ENCODE peak calls at places on chromosome 15, in four cellular contexts. N, Y, S and Z are unnamed samples.

GRCh38 chr15:62390793-62391543 is 225.9 kb upstream of the C2CD4B start:
- DNase-seq in N (peak), Y (no peak), S (peak), Z (no peak)

GRCh38 chr15:31752905-31753304 is 277.4 kb upstream of the CHRNA7 start:
- DNase-seq in N (no peak), Y (no peak), S (no peak), Z (no peak)

GRCh38 chr15:33547876-33548275 is 237.1 kb downstream of the RYR3 start:
- DNase-seq in N (no peak), Y (no peak), S (peak), Z (no peak)

GRCh38 chr15:52427804-52428203 is 100.9 kb downstream of the MYO5A start:
- DNase-seq in N (no peak), Y (no peak), S (no peak), Z (no peak)

GRCh38 chr15:79007066-79007465 is 62.2 kb upstream of the CTSH start:
- DNase-seq in N (no peak), Y (no peak), S (peak), Z (no peak)

GRCh38 chr15:41945221-41945620 is 27.1 kb downstream of the EHD4 start:
- DNase-seq in N (no peak), Y (no peak), S (no peak), Z (no peak)

GRCh38 chr15:47741082-47741481 is 23.8 kb downstream of the SEMA6D start:
- DNase-seq in N (no peak), Y (no peak), S (no peak), Z (no peak)

GRCh38 chr15:71302861-71303410 is 187.7 kb downstream of the THSD4 start:
- DNase-seq in N (no peak), Y (no peak), S (no peak), Z (peak)

GRCh38 chr15:70617076-70617910 is 146.1 kb downstream of the UACA start:
- DNase-seq in N (no peak), Y (no peak), S (no peak), Z (peak)

GRCh38 chr15:80920271-80920699 is 69.3 kb downstream of the MESD start:
- DNase-seq in N (no peak), Y (no peak), S (no peak), Z (no peak)

GRCh38 chr15:89122532-89123525 is 34.6 kb downstream of the ABHD2 start:
- DNase-seq in N (no peak), Y (no peak), S (peak), Z (no peak)

GRCh38 chr15:98294126-98294525 is 333.6 kb downstream of the ARRDC4 start:
- DNase-seq in N (no peak), Y (no peak), S (no peak), Z (no peak)

GRCh38 chr15:42605281-42605744 is 29.9 kb downstream of the STARD9 start:
- DNase-seq in N (no peak), Y (no peak), S (peak), Z (no peak)

GRCh38 chr15:43376017-43376705 is 5.3 kb downstream of the TUBGCP4 start:
- DNase-seq in N (no peak), Y (no peak), S (peak), Z (no peak)

GRCh38 chr15:66751579-66751978 is 49.5 kb downstream of the SMAD6 start:
- DNase-seq in N (no peak), Y (peak), S (no peak), Z (no peak)

GRCh38 chr15:47987461-47987860 is 133.3 kb upstream of the SLC24A5 start:
- DNase-seq in N (no peak), Y (no peak), S (no peak), Z (no peak)

GRCh38 chr15:41827290-41827879 is 507 bp upstream of the JMJD7 start:
- DNase-seq in N (no peak), Y (peak), S (peak), Z (no peak)

GRCh38 chr15:67085818-67086649 is 20.6 kb downstream of the SMAD3 start:
- DNase-seq in N (no peak), Y (no peak), S (no peak), Z (no peak)

GRCh38 chr15:101490408-101490891 is 943 bp upstream of the PCSK6 start:
- DNase-seq in N (no peak), Y (no peak), S (no peak), Z (no peak)

GRCh38 chr15:74227968-74228722 is 8.0 kb upstream of the CCDC33 start:
- DNase-seq in N (no peak), Y (no peak), S (peak), Z (no peak)

GRCh38 chr15:57476533-57476975 is 100.2 kb downstream of the CGNL1 start:
- DNase-seq in N (no peak), Y (peak), S (peak), Z (no peak)

GRCh38 chr15:99668533-99669182 is 64.6 kb downstream of the LYSMD4 start:
- DNase-seq in N (no peak), Y (no peak), S (no peak), Z (no peak)

GRCh38 chr15:73474785-73475184 is 31.8 kb downstream of the REC114 start:
- DNase-seq in N (no peak), Y (no peak), S (no peak), Z (no peak)

GRCh38 chr15:66772967-66773873 is 71.2 kb downstream of the SMAD6 start:
- DNase-seq in N (peak), Y (no peak), S (peak), Z (no peak)

GRCh38 chr15:73226064-73226463 is 142.7 kb downstream of the HCN4 start:
- DNase-seq in N (no peak), Y (no peak), S (no peak), Z (no peak)

GRCh38 chr15:85831415-85832113 is 36.8 kb upstream of the KLHL25 start:
- DNase-seq in N (peak), Y (peak), S (peak), Z (no peak)

GRCh38 chr15:78044407-78045155 is 32.9 kb downstream of the TBC1D2B start:
- DNase-seq in N (no peak), Y (no peak), S (no peak), Z (no peak)

GRCh38 chr15:71708052-71708432 is 102.3 kb upstream of the NR2E3 start:
- DNase-seq in N (peak), Y (no peak), S (no peak), Z (peak)

GRCh38 chr15:25171111-25171811 is 216.5 kb downstream of the SNRPN start:
- DNase-seq in N (no peak), Y (peak), S (no peak), Z (peak)

GRCh38 chr15:71084264-71084663 is 31.0 kb upstream of the THSD4 start:
- DNase-seq in N (no peak), Y (no peak), S (no peak), Z (no peak)

GRCh38 chr15:29920515-29920914 is 98.2 kb upstream of the TJP1 start:
- DNase-seq in N (peak), Y (no peak), S (no peak), Z (no peak)

GRCh38 chr15:88513195-88513594 is 33.3 kb downstream of the DET1 start:
- DNase-seq in N (no peak), Y (no peak), S (peak), Z (no peak)

GRCh38 chr15:90153658-90154057 is 47.5 kb upstream of the SEMA4B start:
- DNase-seq in N (no peak), Y (no peak), S (no peak), Z (no peak)

GRCh38 chr15:90151989-90152645 is 49.0 kb upstream of the SEMA4B start:
- DNase-seq in N (no peak), Y (peak), S (no peak), Z (no peak)

GRCh38 chr15:90149609-90150340 is 47.5 kb upstream of the IDH2 start:
- DNase-seq in N (no peak), Y (no peak), S (no peak), Z (no peak)

GRCh38 chr15:90154861-90155626 is 46.1 kb upstream of the SEMA4B start:
- DNase-seq in N (no peak), Y (peak), S (no peak), Z (no peak)

DNA sequence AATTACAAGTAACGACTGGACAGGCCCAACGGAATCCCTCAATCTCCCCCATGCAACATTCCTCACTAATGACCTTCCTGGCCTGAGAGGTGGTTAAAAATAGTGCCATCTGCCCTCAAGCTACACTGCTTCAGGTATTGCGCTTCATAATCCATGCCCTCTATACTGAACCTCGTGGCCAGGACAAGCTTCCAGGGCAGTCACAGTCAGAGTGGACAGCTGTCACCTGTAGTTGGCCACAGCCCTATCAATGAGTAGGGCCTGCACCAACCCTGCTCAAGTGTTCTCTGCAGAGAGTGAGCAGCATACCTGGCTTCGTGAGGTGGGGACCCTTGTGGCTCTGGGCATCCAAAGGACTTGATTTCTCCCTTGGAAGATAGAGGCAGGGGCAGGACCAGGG is 46.9 kb upstream of the SEMA4B start:
- DNase-seq in N (no peak), Y (no peak), S (no peak), Z (no peak)
- H3K27ac ChIP-seq in N (no peak), Y (peak), S (no peak), Z (no peak)

DNA sequence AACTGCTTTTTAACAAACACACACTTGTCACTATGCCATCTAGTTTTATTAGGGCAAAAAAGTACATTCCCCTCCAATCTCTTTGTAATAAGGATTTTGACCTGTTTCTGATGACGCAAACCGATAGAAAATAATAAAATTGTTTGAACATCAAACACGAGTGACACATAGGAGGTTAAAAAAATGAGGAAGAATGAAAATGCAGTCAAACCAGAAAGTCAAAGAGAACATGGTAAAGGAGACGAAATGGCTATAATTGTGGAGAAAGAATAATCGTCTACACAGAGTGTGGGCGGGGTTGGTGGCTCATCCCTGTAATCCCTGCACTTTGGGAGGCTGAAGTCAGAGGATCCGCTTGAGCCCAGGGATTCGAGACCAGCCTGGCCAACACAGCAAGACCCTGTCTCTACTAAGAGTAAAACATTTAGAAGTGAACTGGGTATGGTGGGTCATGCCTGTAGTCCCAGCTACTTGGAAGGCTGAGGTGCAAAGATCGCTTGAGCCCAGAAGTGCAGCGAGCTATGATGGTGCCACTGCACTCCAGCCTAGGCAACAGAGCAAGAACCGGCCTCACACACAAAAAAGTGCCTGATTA is 83.2 kb downstream of the MEIS2 start:
- DNase-seq in N (no peak), Y (no peak), S (no peak), Z (no peak)
- H3K27ac ChIP-seq in N (peak), Y (no peak), S (no peak), Z (peak)

DNA sequence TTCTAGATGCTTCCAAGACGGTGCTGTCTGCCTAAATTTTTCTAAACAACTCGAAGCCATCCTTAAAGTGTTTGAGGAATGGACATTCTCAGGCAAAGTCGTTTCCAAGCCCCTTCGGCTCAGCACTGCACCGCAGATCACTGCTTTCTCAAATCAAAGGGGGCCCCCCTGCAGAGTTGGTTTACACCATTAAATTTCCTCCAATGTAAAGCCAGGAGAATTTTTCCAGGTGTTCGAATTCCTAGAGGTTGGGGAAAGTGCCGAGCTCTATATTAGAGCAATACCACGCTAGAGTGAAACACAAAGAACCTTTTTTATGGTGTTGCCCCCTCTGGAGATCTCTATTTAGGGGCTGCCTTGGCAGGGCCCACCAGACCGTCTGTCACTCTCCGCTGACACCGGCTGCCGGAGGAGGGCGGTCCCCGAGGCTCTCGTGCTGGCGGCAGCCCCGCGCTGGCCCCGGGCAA is 277.9 kb upstream of the NR2F2 start:
- DNase-seq in N (no peak), Y (no peak), S (no peak), Z (no peak)
- H3K27ac ChIP-seq in N (peak), Y (peak), S (no peak), Z (peak)

GRCh38 chr15:64846246-64846645 is 4.5 kb downstream of the PLEKHO2 start:
- DNase-seq in N (no peak), Y (no peak), S (no peak), Z (no peak)
- H3K27ac ChIP-seq in N (peak), Y (no peak), S (no peak), Z (peak)

DNA sequence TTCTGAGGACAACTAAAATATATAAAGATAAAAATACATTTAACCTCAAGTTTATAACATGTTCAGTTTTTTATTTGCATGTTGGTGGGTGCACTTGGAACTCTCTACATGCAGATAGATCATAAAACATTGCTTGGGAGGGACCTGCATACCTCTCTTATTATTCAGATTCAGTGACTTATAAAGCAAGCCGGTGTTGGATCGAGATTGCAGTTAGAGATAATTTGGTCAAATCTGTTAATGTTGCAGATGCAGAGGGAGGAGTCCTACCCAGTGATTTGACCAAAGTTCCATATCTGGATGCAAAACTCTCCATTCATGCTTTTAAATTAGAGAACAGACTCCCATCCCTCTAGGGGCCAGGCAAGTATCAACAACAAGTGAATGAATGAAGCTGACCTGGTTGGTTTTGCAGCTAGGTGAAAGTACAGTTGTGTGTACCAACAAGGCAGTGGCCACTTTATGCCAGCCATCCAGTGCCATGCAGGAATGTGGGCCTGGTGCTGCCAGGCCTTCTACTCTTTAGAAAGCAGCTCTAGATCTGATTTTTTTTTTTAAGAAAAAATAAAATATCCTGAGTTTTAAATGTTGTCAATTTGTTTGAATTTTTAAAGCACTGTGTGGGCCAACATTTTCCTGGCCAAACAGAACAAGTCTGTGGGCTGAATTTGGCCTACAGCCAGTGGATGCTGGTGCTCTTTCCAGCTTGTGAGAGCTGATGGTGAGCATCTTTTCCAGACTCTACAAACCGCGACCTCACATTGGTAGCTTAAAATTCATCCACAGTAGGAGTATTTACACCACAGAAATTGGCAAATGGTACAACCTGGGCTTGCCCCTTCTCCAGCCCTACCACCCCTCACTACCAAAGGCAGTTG is 12.3 kb downstream of the CDIN1 start:
- DNase-seq in N (peak), Y (no peak), S (no peak), Z (no peak)
- H3K27ac ChIP-seq in N (peak), Y (no peak), S (no peak), Z (no peak)

GRCh38 chr15:83930813-83931212 is 276.9 kb downstream of the ADAMTSL3 start:
- DNase-seq in N (peak), Y (no peak), S (no peak), Z (no peak)
- H3K27ac ChIP-seq in N (peak), Y (peak), S (no peak), Z (peak)

DNA sequence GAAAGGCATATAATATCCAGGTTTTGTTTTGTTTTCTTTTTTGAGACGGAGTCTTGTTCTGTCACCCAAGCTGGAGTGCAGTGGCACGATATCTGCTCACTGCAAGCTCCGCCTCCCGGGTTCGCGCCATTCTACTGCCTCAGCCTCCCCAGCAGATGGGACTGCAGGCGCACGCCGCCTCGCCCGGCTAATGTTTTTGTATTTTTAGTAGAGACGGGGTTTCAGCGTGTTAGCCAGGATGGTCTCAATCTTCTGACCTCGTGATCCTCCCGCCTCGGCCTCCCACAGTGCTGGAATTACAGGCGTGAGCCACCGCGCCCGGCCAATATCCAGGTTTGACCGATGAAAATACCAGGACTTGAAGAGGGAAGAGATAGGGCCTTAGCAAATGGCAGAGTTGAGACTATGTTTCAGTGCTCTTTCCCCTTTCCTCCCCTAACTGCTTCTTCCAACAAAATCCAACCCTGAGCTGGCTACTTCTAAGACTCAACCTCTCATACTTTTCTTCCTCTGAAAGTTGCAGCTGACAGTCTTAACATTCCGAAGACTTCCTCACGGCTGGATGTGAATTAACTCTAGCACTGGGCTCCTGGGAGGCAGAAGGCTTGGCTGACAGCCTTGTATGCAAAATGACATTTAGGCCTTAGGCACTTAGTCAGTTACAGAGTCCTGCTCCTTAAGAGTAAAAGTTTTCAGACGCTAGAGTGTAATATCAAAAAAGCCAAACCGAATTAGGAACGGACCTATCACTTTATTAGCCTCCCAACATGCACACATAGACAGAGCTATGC is 15.2 kb upstream of the ANXA2 start:
- DNase-seq in N (no peak), Y (no peak), S (no peak), Z (no peak)
- H3K27ac ChIP-seq in N (no peak), Y (peak), S (no peak), Z (peak)

DNA sequence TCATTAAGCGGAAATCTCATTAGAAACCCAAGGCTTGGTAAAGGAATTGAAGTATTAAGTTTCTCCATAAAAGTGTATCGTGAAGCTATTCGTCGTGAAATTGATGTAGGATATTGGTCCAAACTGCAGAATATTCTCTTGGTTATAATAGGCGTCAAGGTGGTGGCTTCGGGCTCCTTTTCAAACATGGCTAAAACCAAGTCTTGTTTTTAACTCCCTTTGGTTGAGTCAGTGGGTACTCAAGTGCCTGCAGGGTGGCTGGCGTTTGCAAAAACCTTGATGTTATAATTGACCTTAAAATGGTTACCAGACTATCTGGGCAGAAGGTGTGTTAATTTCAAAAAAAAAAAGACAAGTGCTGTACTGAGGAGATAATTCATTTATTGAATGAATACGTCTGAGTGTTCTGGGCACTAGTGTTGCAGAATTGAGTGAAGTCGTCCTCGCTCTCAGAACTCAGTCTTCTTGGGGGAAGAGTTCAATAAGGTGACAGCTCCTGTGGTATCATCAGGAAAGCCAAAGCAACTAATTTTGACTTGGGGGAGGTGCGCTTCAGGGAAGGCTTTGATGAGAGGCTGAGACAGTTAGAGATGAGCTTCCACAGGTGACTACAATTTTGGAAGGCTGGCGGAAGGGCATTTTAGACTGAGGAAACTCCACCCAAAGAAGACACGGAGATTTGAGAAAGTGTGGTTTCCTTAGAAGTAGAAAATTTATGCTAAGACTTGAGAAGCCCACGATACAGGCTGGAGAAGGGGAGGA is 1.6 kb downstream of the UBE2Q2 start:
- DNase-seq in N (no peak), Y (no peak), S (no peak), Z (no peak)
- H3K27ac ChIP-seq in N (peak), Y (peak), S (no peak), Z (peak)